ENCODE peak calls at places on chromosomes 2 and 18, in seven cellular contexts. A is Calu3, T is nephron progenitor cell, J is neural crest cell, X is AG09319, H is fibroblast of lung, G is cardiac muscle cell. C is an unnamed sample.

GRCh38 chr18:7452331-7452730 is 114.8 kb upstream of the PTPRM start:
- DNase-seq in A (peak; percentile 62), G (peak; percentile 68), J (peak; percentile 36), X (no peak), T (peak; percentile 52), H (no peak), C (peak; percentile 58)

GRCh38 chr2:57760448-57760847 is 286.2 kb upstream of the VRK2 start:
- DNase-seq in H (no peak), T (no peak), A (no peak), X (no peak), G (no peak), J (peak; percentile 10), C (no peak)

GRCh38 chr2:230327418-230328154 is 593 bp downstream of the SP140L start:
- DNase-seq in X (no peak), A (peak; percentile 28), H (no peak), G (no peak), J (no peak), T (no peak), C (no peak)

GRCh38 chr18:7579176-7579922 is 12.2 kb downstream of the PTPRM start:
- DNase-seq in G (no peak), T (no peak), A (no peak), X (no peak), J (no peak), H (no peak), C (no peak)

GRCh38 chr18:27769152-27769551 is 407.8 kb downstream of the CDH2 start:
- DNase-seq in H (no peak), G (no peak), A (no peak), J (no peak), X (no peak), T (no peak), C (no peak)

GRCh38 chr2:25063876-25064660 is 22.2 kb downstream of the EFR3B start:
- DNase-seq in H (no peak), X (no peak), J (no peak), T (no peak), G (no peak), A (no peak), C (no peak)

GRCh38 chr2:18585526-18585925 is 3.8 kb downstream of the NT5C1B start:
- DNase-seq in J (no peak), H (no peak), X (no peak), T (no peak), A (no peak), G (no peak), C (no peak)

GRCh38 chr2:164335947-164336346 is 285.3 kb downstream of the GRB14 start:
- DNase-seq in J (no peak), H (no peak), G (no peak), X (no peak), T (no peak), A (no peak), C (no peak)

GRCh38 chr2:231047270-231047921 is 9.3 kb upstream of the PSMD1 start:
- DNase-seq in G (no peak), H (no peak), T (no peak), X (no peak), J (peak; percentile 33), A (peak; percentile 22), C (no peak)

GRCh38 chr2:208285853-208286252 is 19.8 kb downstream of the PIKFYVE start:
- DNase-seq in T (no peak), J (no peak), G (no peak), X (no peak), H (no peak), A (no peak), C (no peak)

DNA sequence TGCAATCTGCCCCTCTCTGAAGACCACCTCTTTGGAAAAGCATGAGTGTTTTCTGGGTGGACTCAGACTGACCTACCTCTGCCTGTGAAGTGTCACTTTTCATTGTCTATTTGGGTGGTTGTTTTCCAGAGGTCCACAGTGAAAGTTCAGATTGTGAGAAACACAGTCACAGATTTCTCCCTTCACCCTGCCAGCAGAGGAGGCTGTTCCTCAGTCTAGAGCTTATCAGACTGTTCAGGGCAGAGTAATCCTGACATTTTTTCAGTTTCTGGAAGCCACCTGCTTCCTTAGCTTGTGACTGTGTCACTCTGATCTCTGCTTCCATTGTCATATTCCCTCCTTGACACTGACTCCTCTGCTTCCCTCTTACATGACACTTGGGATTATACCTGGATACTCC is 55.4 kb upstream of the RMP24 start:
- DNase-seq in H (no peak), J (no peak), G (no peak), X (no peak), A (no peak), T (no peak), C (no peak)
- TF ChIP-seq CTCF in H (no peak), J (no peak), G (peak; percentile 5), X (peak; percentile 10), A (peak; percentile 14), T (no peak), C (no peak)

GRCh38 chr2:130328710-130329109 is 14.0 kb upstream of the IMP4 start:
- DNase-seq in J (no peak), X (no peak), T (no peak), A (no peak), G (no peak), H (peak; percentile 21), C (no peak)

GRCh38 chr2:130332271-130333073 is 10.2 kb upstream of the IMP4 start:
- DNase-seq in T (peak; percentile 86), X (peak; percentile 49), A (peak; percentile 85), H (peak; percentile 82), J (peak; percentile 80), G (peak; percentile 86), C (peak; percentile 90)

GRCh38 chr2:130327703-130328527 is 14.8 kb upstream of the IMP4 start:
- DNase-seq in X (no peak), J (no peak), T (no peak), A (no peak), G (peak; percentile 18), H (peak; percentile 63), C (peak; percentile 45)
- TF ChIP-seq CTCF in X (no peak), J (peak; percentile 57), T (no peak), A (no peak), G (no peak), H (no peak), C (peak; percentile 23)

DNA sequence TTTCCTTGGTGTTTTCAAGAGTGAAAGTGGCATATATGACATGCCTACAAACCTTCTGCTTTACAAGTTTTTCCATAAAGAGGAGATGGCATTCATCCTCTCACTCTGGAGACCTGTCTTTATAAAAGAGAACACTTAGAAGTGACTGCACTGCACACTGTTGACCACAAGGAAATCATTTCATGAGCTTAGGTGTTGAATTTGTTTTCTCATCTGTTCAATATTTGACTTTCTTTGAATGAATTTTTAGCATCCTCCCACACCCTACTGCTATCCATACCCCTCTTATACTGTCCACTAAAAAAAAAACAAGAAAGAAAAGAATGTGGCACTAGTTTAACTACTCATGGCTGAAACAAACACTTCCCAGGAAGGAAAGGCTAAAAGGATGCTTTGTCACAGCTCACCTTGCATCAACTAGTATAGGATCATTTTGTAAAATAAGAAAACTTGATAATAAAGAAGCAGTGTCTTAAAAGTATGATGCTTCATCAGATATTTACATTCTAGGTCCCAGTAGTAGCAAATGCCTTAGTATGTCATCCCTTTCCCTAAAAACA is 83.0 kb downstream of the ACVR1 start:
- DNase-seq in G (no peak), H (no peak), X (no peak), T (no peak), J (no peak), A (no peak), C (no peak)
- TF ChIP-seq CTCF in G (peak; percentile 26), H (peak; percentile 25), X (peak; percentile 22), T (peak; percentile 19), J (peak; percentile 52), A (no peak), C (peak; percentile 66)

GRCh38 chr2:232697059-232697806 is at the start of gene GIGYF2:
- DNase-seq in A (peak; percentile 98), X (peak; percentile 88), G (peak; percentile 97), J (peak; percentile 95), H (peak; percentile 94), T (peak; percentile 99), C (peak; percentile 99)
- TF ChIP-seq CTCF in A (no peak), X (no peak), G (no peak), J (no peak), H (no peak), T (no peak), C (no peak)

GRCh38 chr2:240834377-240834975 is 14.5 kb upstream of the KIF1A start:
- DNase-seq in H (no peak), G (no peak), A (no peak), T (no peak), J (no peak), X (no peak), C (no peak)
- TF ChIP-seq CTCF in H (no peak), G (no peak), A (no peak), T (no peak), J (no peak), X (no peak), C (no peak)